ENCODE peak calls at places on chromosomes 16 and 17, in eight cellular contexts. W is NCI-H460; R is K562; K is stimulated activated CD4-positive, alpha-beta T cell treated with anti-CD3 and anti-CD28 coated beads, Interleukin-1b, Interleukin-23, amount 100 ng/mL, for 24 hours; C is HEK293T; P is tibial artery; Y is activated CD8-positive, alpha-beta T cell treated with anti-CD3 and anti-CD28 coated beads, Interleukin-2, amount 10 ng/mL, durations not matched to agents 7 days and 5 days; U is RPMI8226. J is an unnamed sample.

GRCh38 chr17:17523001-17523713 is 27.0 kb upstream of the RASD1 start:
- DNase-seq in W (no peak), R (no peak), K (no peak), C (no peak), P (no peak), Y (no peak), U (no peak), J (no peak)

GRCh38 chr16:19833176-19833575 is 51.5 kb downstream of the GPRC5B start:
- DNase-seq in W (no peak), R (no peak), K (no peak), C (no peak), P (no peak), Y (no peak), U (no peak), J (no peak)

GRCh38 chr16:29141586-29142324 is 156.9 kb downstream of the LAT start:
- DNase-seq in W (no peak), R (no peak), K (no peak), C (no peak), P (peak), Y (no peak), U (no peak), J (no peak)

GRCh38 chr17:41678907-41679739 is 9.6 kb upstream of the EIF1 start:
- DNase-seq in W (peak), R (peak), K (no peak), C (no peak), P (no peak), Y (peak), U (peak), J (peak)

GRCh38 chr17:48530887-48531272 is at the start of gene HOXB1:
- DNase-seq in W (no peak), R (no peak), K (no peak), C (no peak), P (no peak), Y (no peak), U (no peak), J (no peak)

GRCh38 chr16:68590201-68590994 is 51.3 kb downstream of the ZFP90 start:
- DNase-seq in W (no peak), R (peak), K (peak), C (peak), P (no peak), Y (peak), U (peak), J (peak)

GRCh38 chr17:80101946-80102706 is 745 bp downstream of the GAA start:
- DNase-seq in W (no peak), R (peak), K (no peak), C (peak), P (no peak), Y (peak), U (peak), J (peak)

GRCh38 chr17:60284709-60285108 is 107.2 kb downstream of the USP32 start:
- DNase-seq in W (no peak), R (no peak), K (no peak), C (no peak), P (no peak), Y (no peak), U (no peak), J (peak)

GRCh38 chr16:3576211-3576610 is 992 bp downstream of the NLRC3 start:
- DNase-seq in W (no peak), R (no peak), K (no peak), C (no peak), P (no peak), Y (peak), U (no peak), J (no peak)

GRCh38 chr17:50479522-50480141 is 972 bp downstream of the RSAD1 start:
- DNase-seq in W (peak), R (peak), K (peak), C (peak), P (peak), Y (peak), U (peak), J (peak)

GRCh38 chr17:49522329-49522890 is 27.3 kb downstream of the NGFR start:
- DNase-seq in W (no peak), R (no peak), K (no peak), C (no peak), P (no peak), Y (no peak), U (no peak), J (no peak)

GRCh38 chr16:51971184-51971583 is 575.8 kb downstream of the TOX3 start:
- DNase-seq in W (no peak), R (no peak), K (no peak), C (peak), P (no peak), Y (no peak), U (peak), J (peak)

GRCh38 chr16:65057184-65057583 is 64.7 kb downstream of the CDH11 start:
- DNase-seq in W (no peak), R (no peak), K (no peak), C (no peak), P (no peak), Y (no peak), U (no peak), J (no peak)

GRCh38 chr16:50323335-50324011 is 45.3 kb downstream of the BRD7 start:
- DNase-seq in W (peak), R (no peak), K (no peak), C (peak), P (no peak), Y (no peak), U (peak), J (peak)